ENCODE peak calls at places on chromosomes 6 and 20, in five cellular contexts. N is substantia nigra; A is cardiac muscle cell; P is CD8-positive, alpha-beta T cell; U is astrocyte of the cerebellum. T is an unnamed sample.

GRCh38 chr20:22404609-22405170 is 179.7 kb downstream of the FOXA2 start:
- DNase-seq in N (no peak), A (no peak), P (no peak), U (no peak), T (no peak)

GRCh38 chr20:821083-822065 is 12.1 kb upstream of the FAM110A start:
- DNase-seq in N (no peak), A (no peak), P (no peak), U (no peak), T (no peak)

GRCh38 chr20:43936805-43937204 is 22.2 kb downstream of the TOX2 start:
- DNase-seq in N (no peak), A (no peak), P (no peak), U (no peak), T (no peak)

GRCh38 chr6:112202639-112203341 is 51.6 kb downstream of the LAMA4 start:
- DNase-seq in N (no peak), A (no peak), P (no peak), U (peak), T (no peak)

GRCh38 chr20:1979116-1979778 is 14.6 kb downstream of the PDYN start:
- DNase-seq in N (no peak), A (peak), P (no peak), U (no peak), T (no peak)

GRCh38 chr6:34536251-34536958 is 19.7 kb downstream of the SPDEF start:
- DNase-seq in N (peak), A (no peak), P (no peak), U (no peak), T (no peak)

GRCh38 chr6:147297663-147298313 is 93.6 kb downstream of the STXBP5 start:
- DNase-seq in N (no peak), A (no peak), P (no peak), U (peak), T (no peak)

GRCh38 chr6:21911208-21911607 is 317.7 kb downstream of the SOX4 start:
- DNase-seq in N (no peak), A (no peak), P (no peak), U (no peak), T (no peak)

GRCh38 chr20:46400828-46401477 is 5.5 kb downstream of the ELMO2 start:
- DNase-seq in N (no peak), A (no peak), P (no peak), U (no peak), T (no peak)

GRCh38 chr20:57291003-57291402 is 24.6 kb upstream of the BMP7 start:
- DNase-seq in N (no peak), A (no peak), P (no peak), U (no peak), T (no peak)

GRCh38 chr20:53839423-53840176 is 230.8 kb downstream of the BCAS1 start:
- DNase-seq in N (no peak), A (no peak), P (peak), U (no peak), T (no peak)

GRCh38 chr6:143060806-143061596 is at the start of gene AIG1:
- DNase-seq in N (peak), A (no peak), P (peak), U (no peak), T (peak)

GRCh38 chr6:9795880-9796279 is 619.0 kb downstream of the TFAP2A start:
- DNase-seq in N (no peak), A (no peak), P (no peak), U (no peak), T (no peak)

GRCh38 chr20:3164763-3165410 is 5.2 kb upstream of the FASTKD5 start:
- DNase-seq in N (no peak), A (no peak), P (no peak), U (no peak), T (no peak)

GRCh38 chr6:4358414-4359107 is 223.2 kb upstream of the ECI2 start:
- DNase-seq in N (peak), A (no peak), P (no peak), U (peak), T (peak)

GRCh38 chr6:78810146-78810545 is 57.2 kb upstream of the IRAK1BP1 start:
- DNase-seq in N (no peak), A (peak), P (no peak), U (peak), T (no peak)

GRCh38 chr6:159760602-159761057 is 1.2 kb upstream of the ACAT2 start:
- DNase-seq in N (no peak), A (no peak), P (no peak), U (peak), T (no peak)

GRCh38 chr20:31751126-31751525 is 12.0 kb downstream of the TPX2 start:
- DNase-seq in N (no peak), A (no peak), P (no peak), U (peak), T (no peak)

GRCh38 chr6:6891949-6892461 is 215.8 kb upstream of the RREB1 start:
- DNase-seq in N (no peak), A (no peak), P (no peak), U (no peak), T (no peak)

GRCh38 chr6:116971959-116972358 is 94.9 kb downstream of the RFX6 start:
- DNase-seq in N (no peak), A (peak), P (no peak), U (peak), T (no peak)

GRCh38 chr6:118581489-118581959 is 33.4 kb downstream of the PLN start:
- DNase-seq in N (no peak), A (no peak), P (no peak), U (no peak), T (no peak)

GRCh38 chr20:57255183-57255582 is 11.3 kb downstream of the BMP7 start:
- DNase-seq in N (no peak), A (no peak), P (no peak), U (no peak), T (no peak)

GRCh38 chr6:136031982-136032381 is 180.5 kb downstream of the PDE7B start:
- DNase-seq in N (no peak), A (peak), P (no peak), U (no peak), T (no peak)

GRCh38 chr20:20192366-20192765 is 140.0 kb downstream of the CFAP61 start:
- DNase-seq in N (no peak), A (no peak), P (no peak), U (no peak), T (no peak)

GRCh38 chr6:159866286-159867247 is 24.2 kb upstream of the MAS1 start:
- DNase-seq in N (no peak), A (no peak), P (no peak), U (no peak), T (no peak)

GRCh38 chr6:110180228-110181008 is at the start of gene CDC40:
- DNase-seq in N (peak), A (peak), P (peak), U (no peak), T (no peak)

GRCh38 chr6:4055420-4056041 is 23.4 kb downstream of the FAM217A start:
- DNase-seq in N (no peak), A (no peak), P (no peak), U (peak), T (peak)